ENCODE peak calls at places on chromosomes 5 and 9, in four cellular contexts. I, L, R and N are unnamed samples.

GRCh38 chr5:58108507-58108906 is 351.4 kb downstream of the PLK2 start:
- DNase-seq in I (no peak), L (no peak), R (no peak), N (no peak)

GRCh38 chr9:129109952-129110739 is 447 bp downstream of the CRAT start:
- DNase-seq in I (no peak), L (no peak), R (peak; percentile 48), N (no peak)

GRCh38 chr5:171342362-171343111 is 33.5 kb downstream of the TLX3 start:
- DNase-seq in I (peak; percentile 52), L (peak; percentile 85), R (peak; percentile 67), N (peak; percentile 36)

GRCh38 chr9:132575005-132575609 is 7.3 kb upstream of the BARHL1 start:
- DNase-seq in I (peak; percentile 23), L (peak; percentile 72), R (peak; percentile 64), N (peak; percentile 80)

GRCh38 chr9:70044450-70045307 is 1.0 kb downstream of the MAMDC2 start:
- DNase-seq in I (no peak), L (no peak), R (peak; percentile 18), N (no peak)

GRCh38 chr5:146680846-146681585 is 165.0 kb upstream of the GPR151 start:
- DNase-seq in I (no peak), L (no peak), R (no peak), N (no peak)

GRCh38 chr5:147483961-147484707 is 25.7 kb downstream of the DPYSL3 start:
- DNase-seq in I (peak; percentile 97), L (no peak), R (peak; percentile 100), N (no peak)

GRCh38 chr9:70494221-70494620 is 79.8 kb upstream of the KLF9 start:
- DNase-seq in I (no peak), L (no peak), R (no peak), N (no peak)

GRCh38 chr9:93028448-93029006 is 30.0 kb upstream of the SUSD3 start:
- DNase-seq in I (no peak), L (no peak), R (no peak), N (peak; percentile 68)

GRCh38 chr9:109225629-109226028 is 58.6 kb upstream of the FRRS1L start:
- DNase-seq in I (no peak), L (no peak), R (no peak), N (no peak)

GRCh38 chr5:141650851-141651727 is at the start of gene FCHSD1:
- DNase-seq in I (peak; percentile 31), L (peak; percentile 70), R (peak; percentile 74), N (peak; percentile 98)

GRCh38 chr9:70110194-70111041 is 66.8 kb downstream of the MAMDC2 start:
- DNase-seq in I (no peak), L (no peak), R (no peak), N (no peak)

GRCh38 chr9:74742176-74742575 is 145.5 kb downstream of the TRPM6 start:
- DNase-seq in I (no peak), L (no peak), R (no peak), N (no peak)

GRCh38 chr9:69097053-69097452 is 61.5 kb downstream of the FXN start:
- DNase-seq in I (no peak), L (no peak), R (peak; percentile 53), N (no peak)

GRCh38 chr5:171312129-171312819 is 3.2 kb downstream of the TLX3 start:
- DNase-seq in I (no peak), L (no peak), R (no peak), N (peak; percentile 46)

GRCh38 chr5:132439521-132440206 is 50.9 kb downstream of the IRF1 start:
- DNase-seq in I (peak; percentile 87), L (peak; percentile 46), R (peak; percentile 95), N (no peak)

GRCh38 chr9:14723301-14723700 is 768 bp upstream of the CER1 start:
- DNase-seq in I (no peak), L (no peak), R (no peak), N (no peak)

GRCh38 chr5:28483327-28484025 is 1445.1 kb upstream of the CDH9 start:
- DNase-seq in I (no peak), L (no peak), R (no peak), N (no peak)

GRCh38 chr9:33799928-33800689 is 4.7 kb downstream of the PRSS3 start:
- DNase-seq in I (no peak), L (no peak), R (peak; percentile 89), N (no peak)

GRCh38 chr5:350355-350754 is 28.8 kb downstream of the AHRR start:
- DNase-seq in I (no peak), L (no peak), R (no peak), N (peak; percentile 27)

GRCh38 chr5:117326997-117327396 is 752.4 kb upstream of the SEMA6A start:
- DNase-seq in I (no peak), L (no peak), R (no peak), N (no peak)

GRCh38 chr5:158647264-158647663 is 452.5 kb downstream of the EBF1 start:
- DNase-seq in I (no peak), L (no peak), R (no peak), N (no peak)

GRCh38 chr9:91628892-91629291 is 205.3 kb upstream of the NFIL3 start:
- DNase-seq in I (no peak), L (no peak), R (no peak), N (no peak)

GRCh38 chr9:114001410-114001685 is 76.8 kb downstream of the AMBP start:
- DNase-seq in I (no peak), L (no peak), R (no peak), N (no peak)

GRCh38 chr5:77277764-77278163 is 67.3 kb downstream of the PDE8B start:
- DNase-seq in I (no peak), L (no peak), R (no peak), N (no peak)

GRCh38 chr5:116415989-116416388 is 158.6 kb downstream of the SEMA6A start:
- DNase-seq in I (no peak), L (no peak), R (no peak), N (no peak)

GRCh38 chr9:33924978-33925797 is 108.2 kb downstream of the UBE2R2 start:
- DNase-seq in I (peak; percentile 41), L (peak; percentile 57), R (peak; percentile 58), N (peak; percentile 47)

GRCh38 chr5:61332369-61332745 is 299 bp downstream of the ZSWIM6 start:
- DNase-seq in I (no peak), L (no peak), R (peak; percentile 25), N (peak; percentile 59)

GRCh38 chr5:99037668-99038067 is 108.9 kb upstream of the CHD1 start:
- DNase-seq in I (no peak), L (peak; percentile 72), R (no peak), N (no peak)

GRCh38 chr9:120210301-120210700 is 369.7 kb downstream of the CDK5RAP2 start:
- DNase-seq in I (no peak), L (no peak), R (no peak), N (no peak)

GRCh38 chr5:8861764-8862163 is 684.1 kb downstream of the SEMA5A start:
- DNase-seq in I (no peak), L (peak; percentile 37), R (no peak), N (no peak)
- TF ChIP-seq CTCF in I (no peak), L (no peak), R (no peak), N (no peak)

GRCh38 chr5:159962214-159962613 is 45.9 kb downstream of the ADRA1B start:
- DNase-seq in I (no peak), L (no peak), R (no peak), N (no peak)

GRCh38 chr5:159961176-159961689 is 45.0 kb downstream of the ADRA1B start:
- DNase-seq in I (no peak), L (no peak), R (peak; percentile 33), N (no peak)

GRCh38 chr5:159963967-159964366 is 45.0 kb upstream of the TTC1 start:
- DNase-seq in I (no peak), L (no peak), R (no peak), N (no peak)

GRCh38 chr5:159961761-159962160 is 45.5 kb downstream of the ADRA1B start:
- DNase-seq in I (no peak), L (no peak), R (no peak), N (no peak)

DNA sequence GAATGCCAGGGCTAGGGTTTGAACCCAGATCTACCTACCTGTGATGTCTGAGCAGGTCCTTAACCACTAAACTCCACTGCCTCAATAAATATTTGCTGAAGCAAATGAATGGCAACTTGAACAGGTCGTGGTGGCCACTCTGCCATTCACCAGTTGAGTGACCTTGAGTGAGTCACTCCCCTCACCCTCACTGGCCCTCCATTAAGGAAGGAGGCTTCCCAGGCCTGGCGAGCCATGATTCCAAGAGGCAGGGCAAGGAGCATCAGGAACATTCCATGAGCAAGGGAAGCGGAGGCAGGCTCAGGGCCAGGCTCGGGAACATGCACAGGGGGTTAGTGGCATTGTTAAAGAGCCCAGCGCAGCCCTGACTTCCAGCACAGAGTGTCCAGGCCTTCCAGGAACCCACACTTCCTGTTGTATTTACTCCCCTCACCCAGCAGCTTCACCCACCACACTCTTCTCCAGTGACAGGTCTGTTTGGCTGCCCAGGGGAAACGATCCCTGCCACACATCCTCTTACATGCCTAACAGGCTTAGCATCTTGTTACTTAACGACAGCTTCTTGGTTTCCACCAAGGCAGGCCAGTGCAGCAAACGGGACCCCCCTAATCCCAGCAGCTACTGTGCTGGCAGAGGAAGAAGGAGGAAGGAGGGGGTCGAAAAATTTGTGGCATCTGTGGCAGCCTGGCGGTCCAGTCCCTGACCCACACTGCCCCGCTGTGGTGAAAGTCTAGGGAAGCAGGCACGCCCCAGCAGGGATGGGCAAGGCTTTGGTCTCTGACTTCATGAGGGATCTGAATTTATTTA is 43.7 kb upstream of the TTC1 start:
- DNase-seq in I (no peak), L (peak; percentile 69), R (peak; percentile 66), N (no peak)
- TF ChIP-seq CTCF in I (peak; percentile 78), L (peak; percentile 82), R (peak; percentile 83), N (peak; percentile 53)

GRCh38 chr5:129547137-129547536 is 87.0 kb downstream of the ADAMTS19 start:
- DNase-seq in I (no peak), L (no peak), R (no peak), N (no peak)

GRCh38 chr5:129541648-129542251 is 81.7 kb downstream of the ADAMTS19 start:
- DNase-seq in I (peak; percentile 4), L (peak; percentile 53), R (no peak), N (no peak)
- TF ChIP-seq CTCF in I (peak; percentile 9), L (peak; percentile 69), R (no peak), N (no peak)

GRCh38 chr9:127652733-127653132 is 40.7 kb downstream of the STXBP1 start:
- DNase-seq in I (no peak), L (no peak), R (no peak), N (no peak)

GRCh38 chr9:127654619-127655018 is 42.5 kb downstream of the STXBP1 start:
- DNase-seq in I (no peak), L (no peak), R (peak; percentile 78), N (no peak)

GRCh38 chr9:127650511-127650910 is 38.4 kb downstream of the STXBP1 start:
- DNase-seq in I (no peak), L (no peak), R (peak; percentile 12), N (no peak)

GRCh38 chr9:127647451-127647850 is 35.4 kb downstream of the STXBP1 start:
- DNase-seq in I (no peak), L (no peak), R (no peak), N (no peak)

GRCh38 chr9:127651697-127652610 is 39.9 kb downstream of the STXBP1 start:
- DNase-seq in I (no peak), L (no peak), R (no peak), N (no peak)
- TF ChIP-seq CTCF in I (no peak), L (no peak), R (no peak), N (no peak)

GRCh38 chr5:134071850-134072207 is 42.7 kb upstream of the TCF7 start:
- DNase-seq in I (no peak), L (no peak), R (no peak), N (peak; percentile 25)

GRCh38 chr5:134070979-134071849 is 43.3 kb upstream of the TCF7 start:
- DNase-seq in I (no peak), L (no peak), R (no peak), N (peak; percentile 61)

GRCh38 chr5:134069553-134069952 is 44.9 kb upstream of the TCF7 start:
- DNase-seq in I (no peak), L (no peak), R (no peak), N (no peak)

GRCh38 chr5:134072471-134073220 is 41.8 kb upstream of the TCF7 start:
- DNase-seq in I (no peak), L (no peak), R (no peak), N (no peak)

GRCh38 chr5:134070648-134070978 is 43.9 kb upstream of the TCF7 start:
- DNase-seq in I (peak; percentile 16), L (no peak), R (no peak), N (no peak)
- TF ChIP-seq CTCF in I (peak; percentile 30), L (no peak), R (no peak), N (no peak)